ENCODE peak calls at places on chromosomes 13 and 19, in eight cellular contexts. One of them, this sample, is unnamed.

GRCh38 chr19:4807188-4807587 is 15.7 kb downstream of the FEM1A start:
- DNase-seq in T-helper 9 cell: no peak
- DNase-seq in HCEC 1CT: no peak
- DNase-seq in stimulated activated CD8-positive, alpha-beta memory T cell treated with anti-CD3 and anti-CD28 coated beads, Interleukin-15, amount 100 ng/mL, for 48 hours: no peak
- DNase-seq in NCI-H2081: no peak
- DNase-seq in hepatocyte: no peak
- DNase-seq in activated T-cell treated with anti-CD3 and anti-CD28 coated beads for 1 hour: no peak
- DNase-seq in immature natural killer cell: no peak
- DNase-seq in this sample: peak

GRCh38 chr13:94620286-94620896 is 18.7 kb downstream of the GPR180 start:
- DNase-seq in activated T-cell treated with anti-CD3 and anti-CD28 coated beads for 1 hour: no peak
- DNase-seq in NCI-H2081: peak
- DNase-seq in immature natural killer cell: no peak
- DNase-seq in stimulated activated CD8-positive, alpha-beta memory T cell treated with anti-CD3 and anti-CD28 coated beads, Interleukin-15, amount 100 ng/mL, for 48 hours: no peak
- DNase-seq in HCEC 1CT: peak
- DNase-seq in hepatocyte: peak
- DNase-seq in T-helper 9 cell: no peak
- DNase-seq in this sample: no peak

GRCh38 chr13:99760456-99760855 is 211.1 kb downstream of the ZIC5 start:
- DNase-seq in stimulated activated CD8-positive, alpha-beta memory T cell treated with anti-CD3 and anti-CD28 coated beads, Interleukin-15, amount 100 ng/mL, for 48 hours: no peak
- DNase-seq in immature natural killer cell: no peak
- DNase-seq in NCI-H2081: no peak
- DNase-seq in hepatocyte: no peak
- DNase-seq in T-helper 9 cell: no peak
- DNase-seq in HCEC 1CT: no peak
- DNase-seq in activated T-cell treated with anti-CD3 and anti-CD28 coated beads for 1 hour: no peak
- DNase-seq in this sample: no peak

GRCh38 chr19:46674416-46675178 is 13.6 kb upstream of the DACT3 start:
- DNase-seq in stimulated activated CD8-positive, alpha-beta memory T cell treated with anti-CD3 and anti-CD28 coated beads, Interleukin-15, amount 100 ng/mL, for 48 hours: no peak
- DNase-seq in immature natural killer cell: no peak
- DNase-seq in hepatocyte: no peak
- DNase-seq in HCEC 1CT: no peak
- DNase-seq in NCI-H2081: no peak
- DNase-seq in activated T-cell treated with anti-CD3 and anti-CD28 coated beads for 1 hour: no peak
- DNase-seq in T-helper 9 cell: no peak
- DNase-seq in this sample: no peak

GRCh38 chr19:58577581-58578429 is 4.7 kb upstream of the MZF1 start:
- DNase-seq in activated T-cell treated with anti-CD3 and anti-CD28 coated beads for 1 hour: no peak
- DNase-seq in HCEC 1CT: no peak
- DNase-seq in stimulated activated CD8-positive, alpha-beta memory T cell treated with anti-CD3 and anti-CD28 coated beads, Interleukin-15, amount 100 ng/mL, for 48 hours: no peak
- DNase-seq in T-helper 9 cell: no peak
- DNase-seq in NCI-H2081: no peak
- DNase-seq in immature natural killer cell: no peak
- DNase-seq in hepatocyte: no peak
- DNase-seq in this sample: no peak

GRCh38 chr19:16942583-16942982 is 53.8 kb downstream of the F2RL3 start:
- DNase-seq in hepatocyte: no peak
- DNase-seq in stimulated activated CD8-positive, alpha-beta memory T cell treated with anti-CD3 and anti-CD28 coated beads, Interleukin-15, amount 100 ng/mL, for 48 hours: no peak
- DNase-seq in T-helper 9 cell: no peak
- DNase-seq in activated T-cell treated with anti-CD3 and anti-CD28 coated beads for 1 hour: no peak
- DNase-seq in NCI-H2081: no peak
- DNase-seq in HCEC 1CT: no peak
- DNase-seq in immature natural killer cell: no peak
- DNase-seq in this sample: no peak

GRCh38 chr13:93766719-93767118 is 540.1 kb downstream of the GPC6 start:
- DNase-seq in activated T-cell treated with anti-CD3 and anti-CD28 coated beads for 1 hour: no peak
- DNase-seq in HCEC 1CT: no peak
- DNase-seq in NCI-H2081: no peak
- DNase-seq in stimulated activated CD8-positive, alpha-beta memory T cell treated with anti-CD3 and anti-CD28 coated beads, Interleukin-15, amount 100 ng/mL, for 48 hours: no peak
- DNase-seq in hepatocyte: no peak
- DNase-seq in T-helper 9 cell: no peak
- DNase-seq in immature natural killer cell: no peak
- DNase-seq in this sample: no peak

GRCh38 chr13:39862891-39863290 is 207.4 kb downstream of the COG6 start:
- DNase-seq in hepatocyte: no peak
- DNase-seq in stimulated activated CD8-positive, alpha-beta memory T cell treated with anti-CD3 and anti-CD28 coated beads, Interleukin-15, amount 100 ng/mL, for 48 hours: no peak
- DNase-seq in HCEC 1CT: no peak
- DNase-seq in T-helper 9 cell: no peak
- DNase-seq in NCI-H2081: no peak
- DNase-seq in immature natural killer cell: no peak
- DNase-seq in activated T-cell treated with anti-CD3 and anti-CD28 coated beads for 1 hour: no peak
- DNase-seq in this sample: no peak